ENCODE peak calls at places on chromosome 3, in nine cellular contexts. T is uterus, A is PC-9, I is OCI-LY7, P is body of pancreas, F is Peyer's patch, V is stomach, Y is right cardiac atrium, D is cardiac muscle cell. H is an unnamed sample. For H3K4me1, the result is how much of the 10 kb centered on the place peaks cover.

GRCh38 chr3:171058873-171059603 is 32.5 kb upstream of the SLC2A2 start:
- DNase-seq in T (no peak), F (no peak), A (no peak), V (no peak), I (no peak), D (no peak), P (no peak), Y (no peak), H (no peak)

GRCh38 chr3:121995190-121996137 is 26.6 kb downstream of the ILDR1 start:
- DNase-seq in T (no peak), Y (peak), A (peak), D (peak), V (peak), P (peak), I (peak), F (peak), H (peak)

GRCh38 chr3:124995460-124995994 is 60.3 kb downstream of the HEG1 start:
- DNase-seq in I (peak), D (peak), P (peak), F (peak), A (peak), T (peak), V (peak), Y (peak), H (peak)

GRCh38 chr3:36282774-36283173 is 97.5 kb upstream of the STAC start:
- DNase-seq in V (no peak), F (no peak), A (no peak), T (no peak), P (no peak), I (no peak), D (no peak), Y (no peak), H (no peak)

GRCh38 chr3:117892991-117893390 is 1141.7 kb downstream of the IGSF11 start:
- DNase-seq in V (no peak), T (no peak), I (no peak), A (no peak), F (no peak), D (no peak), P (no peak), Y (no peak), H (no peak)

GRCh38 chr3:131349946-131350347 is 31.6 kb upstream of the NUDT16 start:
- DNase-seq in Y (no peak), F (no peak), T (no peak), V (no peak), I (no peak), P (no peak), D (peak), A (peak), H (peak)

GRCh38 chr3:145219355-145220196 is 941.4 kb downstream of the PLOD2 start:
- DNase-seq in Y (no peak), I (no peak), A (no peak), V (no peak), D (no peak), T (no peak), F (no peak), P (no peak), H (no peak)

GRCh38 chr3:64084640-64085039 is 61.3 kb upstream of the PSMD6 start:
- DNase-seq in A (peak), D (no peak), T (no peak), F (no peak), I (no peak), V (no peak), Y (no peak), P (no peak), H (peak)

GRCh38 chr3:196207833-196208607 is 3.2 kb downstream of the ZDHHC19 start:
- DNase-seq in I (peak), P (no peak), F (peak), Y (peak), D (peak), T (no peak), A (peak), V (no peak), H (no peak)

GRCh38 chr3:71033681-71034220 is 549.8 kb downstream of the FOXP1 start:
- DNase-seq in Y (no peak), A (no peak), P (no peak), F (no peak), I (peak), V (no peak), T (no peak), D (no peak), H (peak)
- H3K4me1 ChIP-seq in Y (under half), A (under half), P (under half), F (under half), I (under half), V (under half), T (under half), D (under half), H (under half)

GRCh38 chr3:172166261-172166660 is 126.9 kb downstream of the FNDC3B start:
- DNase-seq in I (no peak), A (peak), D (no peak), F (no peak), V (no peak), T (no peak), P (no peak), Y (no peak), H (no peak)
- H3K27ac ChIP-seq in I (no peak), A (peak), D (no peak), F (no peak), V (no peak), T (no peak), P (no peak), Y (no peak), H (no peak)

DNA sequence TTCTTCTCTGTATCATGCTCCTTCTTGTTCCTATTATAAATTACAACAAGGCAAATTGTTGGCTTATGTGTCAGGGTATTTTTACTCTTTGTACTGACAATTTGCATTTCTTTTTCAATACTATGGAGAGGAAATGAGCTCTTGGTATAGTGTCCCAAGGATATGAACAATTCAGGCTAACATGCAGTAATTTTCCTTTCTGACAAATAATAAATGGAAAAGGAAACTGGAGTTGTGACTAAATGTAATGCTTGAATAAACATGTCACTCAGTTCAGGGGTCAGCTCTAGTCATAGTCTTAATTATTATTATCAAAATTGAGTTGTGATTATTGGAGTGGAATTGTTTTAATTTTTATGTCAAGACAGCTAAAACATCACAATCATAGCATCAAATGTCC is 256.0 kb upstream of the ZPLD1 start:
- DNase-seq in D (no peak), I (no peak), A (no peak), T (no peak), P (no peak), F (no peak), V (no peak), Y (no peak), H (peak)
- H3K4me1 ChIP-seq in D (under half), I (under half), A (under half), T (under half), P (half or more), F (under half), V (under half), Y (under half), H (under half)

GRCh38 chr3:99211309-99211708 is 309.8 kb upstream of the DCBLD2 start:
- DNase-seq in I (no peak), A (no peak), T (no peak), F (no peak), D (no peak), V (no peak), P (no peak), Y (no peak), H (no peak)

GRCh38 chr3:99218468-99218867 is 317.0 kb upstream of the DCBLD2 start:
- DNase-seq in A (no peak), P (no peak), V (no peak), Y (no peak), T (no peak), D (no peak), F (no peak), I (no peak), H (no peak)

GRCh38 chr3:99213019-99213418 is 311.5 kb upstream of the DCBLD2 start:
- DNase-seq in A (no peak), V (no peak), I (no peak), P (no peak), T (no peak), D (no peak), Y (no peak), F (no peak), H (no peak)
- H3K27ac ChIP-seq in A (no peak), V (no peak), I (no peak), P (no peak), T (no peak), D (no peak), Y (no peak), F (no peak), H (no peak)

DNA sequence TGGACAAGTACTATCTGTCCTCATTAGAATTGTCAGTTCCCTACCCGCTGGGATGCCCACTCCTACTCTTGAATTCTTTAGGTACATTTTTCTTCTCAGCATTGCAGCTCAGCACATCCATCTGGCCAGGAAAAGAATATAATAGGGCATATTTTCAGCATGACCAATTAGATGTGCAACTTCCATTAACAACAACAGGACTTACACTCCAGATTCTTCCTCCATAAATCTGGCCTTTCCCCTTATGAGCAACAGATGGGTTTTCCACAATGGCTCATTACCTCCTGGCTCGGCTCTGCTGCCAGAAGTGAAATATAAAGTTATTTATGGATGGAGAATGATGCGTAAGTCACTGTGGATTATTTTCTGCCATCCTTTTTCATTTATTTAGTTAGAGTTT is 443.8 kb upstream of the TGFBR2 start:
- DNase-seq in V (no peak), I (no peak), F (no peak), D (no peak), T (no peak), P (no peak), Y (no peak), A (no peak), H (peak)
- H3K4me1 ChIP-seq in V (under half), I (under half), F (under half), D (under half), T (under half), P (under half), Y (under half), A (under half), H (under half)

GRCh38 chr3:51389423-51390183 is 1.5 kb upstream of the RBM15B start:
- DNase-seq in F (peak), I (peak), V (peak), Y (peak), P (peak), T (no peak), D (peak), A (peak), H (no peak)
- H3K27ac ChIP-seq in F (no peak), I (peak), V (peak), Y (no peak), P (peak), T (no peak), D (peak), A (no peak), H (no peak)

GRCh38 chr3:44960387-44961026 is 15.5 kb downstream of the ZDHHC3 start:
- DNase-seq in V (no peak), D (no peak), A (peak), T (no peak), P (no peak), F (no peak), Y (no peak), I (no peak), H (no peak)
- H3K4me1 ChIP-seq in V (under half), D (under half), A (half or more), T (under half), P (under half), F (under half), Y (under half), I (under half), H (under half)

GRCh38 chr3:183281126-183281797 is 28.2 kb downstream of the B3GNT5 start:
- DNase-seq in V (no peak), F (no peak), Y (no peak), P (no peak), A (no peak), D (no peak), I (no peak), T (no peak), H (no peak)
- H3K27ac ChIP-seq in V (no peak), F (no peak), Y (no peak), P (no peak), A (no peak), D (no peak), I (no peak), T (no peak), H (no peak)

DNA sequence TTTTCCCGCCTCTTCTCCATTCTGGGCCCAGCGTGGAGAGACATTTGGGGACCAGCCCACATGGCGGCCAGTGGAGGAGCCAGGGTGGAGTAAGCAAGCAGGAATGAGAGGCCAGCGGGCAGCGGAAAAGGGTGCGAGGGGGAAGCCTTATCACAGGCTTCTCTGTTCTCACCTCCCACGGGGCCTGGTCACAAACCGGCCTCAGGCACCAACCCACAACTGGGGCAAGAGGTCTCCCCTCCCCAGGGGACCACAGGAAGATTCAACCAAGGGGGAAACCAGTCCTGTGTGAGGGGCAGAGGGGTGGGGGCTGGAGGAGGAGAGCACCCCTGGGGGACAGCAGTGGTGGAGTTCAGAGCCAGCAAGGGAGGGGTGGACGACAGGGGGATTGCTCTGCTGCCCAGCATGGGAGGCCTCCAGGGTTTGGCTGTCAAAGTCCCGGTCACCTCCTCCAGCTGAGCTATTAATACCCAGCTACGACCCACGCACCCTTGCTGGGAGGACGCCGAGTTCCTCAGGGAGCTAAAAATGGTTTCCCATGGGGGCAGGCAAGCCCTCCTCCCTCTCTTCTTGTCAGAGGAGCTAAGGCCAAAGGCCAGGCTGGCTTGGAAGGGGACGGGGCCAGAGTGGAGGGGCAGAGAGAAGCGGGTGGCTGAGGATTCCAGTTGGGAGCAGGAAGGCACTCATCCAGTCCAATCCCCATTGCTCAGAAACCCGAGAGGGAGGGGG is 23.8 kb upstream of the RPL29 start:
- DNase-seq in Y (peak), F (no peak), V (no peak), A (no peak), P (peak), I (no peak), T (peak), D (peak), H (no peak)
- H3K4me1 ChIP-seq in Y (half or more), F (under half), V (under half), A (under half), P (under half), I (under half), T (under half), D (half or more), H (under half)

DNA sequence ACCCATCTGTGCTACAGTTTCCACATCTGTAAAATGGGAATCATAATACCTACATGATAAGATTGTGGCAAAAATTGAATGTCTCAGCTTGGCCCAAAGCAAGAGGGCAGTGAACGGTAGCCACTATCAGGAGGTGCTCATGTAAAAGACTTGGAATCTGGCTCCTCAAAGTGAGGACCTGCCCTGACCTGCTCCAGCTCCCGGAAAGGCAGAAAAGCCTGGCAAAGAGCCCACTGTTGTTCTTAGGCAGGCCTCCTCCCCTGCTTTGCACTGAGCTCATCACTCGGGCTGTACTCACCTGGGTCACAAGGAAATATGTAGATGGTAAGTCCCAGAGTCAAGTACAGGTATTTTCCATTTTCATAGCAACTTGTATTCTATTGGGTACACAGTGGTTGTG is 250.7 kb upstream of the TBL1XR1 start:
- DNase-seq in A (peak), T (peak), F (peak), I (no peak), D (no peak), V (peak), Y (no peak), P (peak), H (peak)
- H3K27ac ChIP-seq in A (peak), T (no peak), F (no peak), I (no peak), D (no peak), V (peak), Y (no peak), P (no peak), H (peak)